ENCODE peak calls at places on chromosomes 13 and 19, in eight cellular contexts. One of them, this sample, is unnamed. For H4K20me1, the result is how much of the 10 kb centered on the place peaks cover.

GRCh38 chr19:19656451-19657396 is 6.8 kb downstream of the ATP13A1 start:
- DNase-seq in OCI-LY7: no peak
- DNase-seq in PC-3: no peak
- DNase-seq in hepatocyte: no peak
- DNase-seq in MM.1S: no peak
- DNase-seq in HCT116: no peak
- DNase-seq in neural progenitor cell: no peak
- DNase-seq in GM23338: no peak
- DNase-seq in this sample: no peak

GRCh38 chr19:56114711-56115110 is 6.4 kb downstream of the ZNF787 start:
- DNase-seq in OCI-LY7: no peak
- DNase-seq in PC-3: no peak
- DNase-seq in hepatocyte: no peak
- DNase-seq in MM.1S: no peak
- DNase-seq in HCT116: no peak
- DNase-seq in neural progenitor cell: no peak
- DNase-seq in GM23338: no peak
- DNase-seq in this sample: no peak

GRCh38 chr13:23674795-23675640 is 104.8 kb downstream of the TNFRSF19 start:
- DNase-seq in OCI-LY7: no peak
- DNase-seq in PC-3: peak
- DNase-seq in hepatocyte: peak
- DNase-seq in MM.1S: no peak
- DNase-seq in HCT116: no peak
- DNase-seq in neural progenitor cell: no peak
- DNase-seq in GM23338: no peak
- DNase-seq in this sample: peak

GRCh38 chr13:22451345-22451744 is 729.4 kb upstream of the SGCG start:
- DNase-seq in OCI-LY7: no peak
- DNase-seq in PC-3: no peak
- DNase-seq in hepatocyte: peak
- DNase-seq in MM.1S: no peak
- DNase-seq in HCT116: no peak
- DNase-seq in neural progenitor cell: peak
- DNase-seq in GM23338: peak
- DNase-seq in this sample: no peak

GRCh38 chr13:52158629-52159158 is 703 bp downstream of the NEK3 start:
- DNase-seq in OCI-LY7: no peak
- DNase-seq in PC-3: peak
- DNase-seq in hepatocyte: peak
- DNase-seq in MM.1S: no peak
- DNase-seq in HCT116: no peak
- DNase-seq in neural progenitor cell: no peak
- DNase-seq in GM23338: peak
- DNase-seq in this sample: peak

GRCh38 chr19:470701-471100 is 9.9 kb upstream of the SHC2 start:
- DNase-seq in OCI-LY7: no peak
- DNase-seq in PC-3: no peak
- DNase-seq in hepatocyte: no peak
- DNase-seq in MM.1S: no peak
- DNase-seq in HCT116: no peak
- DNase-seq in neural progenitor cell: no peak
- DNase-seq in GM23338: no peak
- DNase-seq in this sample: no peak

GRCh38 chr19:17762505-17763229 is 11.4 kb downstream of the FCHO1 start:
- DNase-seq in OCI-LY7: peak
- DNase-seq in PC-3: peak
- DNase-seq in hepatocyte: no peak
- DNase-seq in MM.1S: no peak
- DNase-seq in HCT116: no peak
- DNase-seq in neural progenitor cell: peak
- DNase-seq in GM23338: peak
- DNase-seq in this sample: peak

GRCh38 chr13:50608357-50608756 is 235.1 kb downstream of the DLEU7 start:
- DNase-seq in OCI-LY7: no peak
- DNase-seq in PC-3: no peak
- DNase-seq in hepatocyte: no peak
- DNase-seq in MM.1S: no peak
- DNase-seq in HCT116: no peak
- DNase-seq in neural progenitor cell: no peak
- DNase-seq in GM23338: no peak
- DNase-seq in this sample: no peak

GRCh38 chr13:80923907-80924306 is 583.0 kb upstream of the SPRY2 start:
- DNase-seq in OCI-LY7: no peak
- DNase-seq in PC-3: no peak
- DNase-seq in hepatocyte: no peak
- DNase-seq in MM.1S: no peak
- DNase-seq in HCT116: no peak
- DNase-seq in neural progenitor cell: peak
- DNase-seq in GM23338: peak
- DNase-seq in this sample: no peak

GRCh38 chr13:50810998-50811397 is 32.5 kb downstream of the DLEU7 start:
- DNase-seq in OCI-LY7: peak
- DNase-seq in PC-3: no peak
- DNase-seq in hepatocyte: no peak
- DNase-seq in MM.1S: peak
- DNase-seq in HCT116: no peak
- DNase-seq in neural progenitor cell: no peak
- DNase-seq in GM23338: no peak
- DNase-seq in this sample: no peak

GRCh38 chr19:920051-920857 is 3.1 kb downstream of the KISS1R start:
- DNase-seq in OCI-LY7: no peak
- DNase-seq in PC-3: peak
- DNase-seq in hepatocyte: peak
- DNase-seq in MM.1S: peak
- DNase-seq in HCT116: no peak
- DNase-seq in neural progenitor cell: peak
- DNase-seq in GM23338: peak
- DNase-seq in this sample: peak

GRCh38 chr19:13011653-13012389 is 16.5 kb downstream of the NFIX start:
- DNase-seq in OCI-LY7: no peak
- DNase-seq in PC-3: no peak
- DNase-seq in hepatocyte: no peak
- DNase-seq in MM.1S: no peak
- DNase-seq in HCT116: no peak
- DNase-seq in neural progenitor cell: no peak
- DNase-seq in GM23338: peak
- DNase-seq in this sample: peak

GRCh38 chr19:45597425-45598111 is 4.4 kb downstream of the GPR4 start:
- DNase-seq in OCI-LY7: no peak
- DNase-seq in PC-3: no peak
- DNase-seq in hepatocyte: no peak
- DNase-seq in MM.1S: no peak
- DNase-seq in HCT116: no peak
- DNase-seq in neural progenitor cell: no peak
- DNase-seq in GM23338: peak
- DNase-seq in this sample: no peak

GRCh38 chr13:51252954-51253531 is 30.8 kb downstream of the FAM124A start:
- DNase-seq in OCI-LY7: peak
- DNase-seq in PC-3: no peak
- DNase-seq in hepatocyte: no peak
- DNase-seq in MM.1S: peak
- DNase-seq in HCT116: no peak
- DNase-seq in neural progenitor cell: no peak
- DNase-seq in GM23338: no peak
- DNase-seq in this sample: no peak

GRCh38 chr13:19836472-19836871 is 27.0 kb downstream of the ZMYM5 start:
- DNase-seq in OCI-LY7: no peak
- DNase-seq in PC-3: peak
- DNase-seq in hepatocyte: no peak
- DNase-seq in MM.1S: no peak
- DNase-seq in HCT116: no peak
- DNase-seq in neural progenitor cell: no peak
- DNase-seq in GM23338: no peak
- DNase-seq in this sample: peak
- H3K4me3 ChIP-seq in OCI-LY7: no peak
- H3K4me3 ChIP-seq in PC-3: no peak
- H3K4me3 ChIP-seq in hepatocyte: no peak
- H3K4me3 ChIP-seq in MM.1S: no peak
- H3K4me3 ChIP-seq in HCT116: no peak
- H3K4me3 ChIP-seq in neural progenitor cell: no peak
- H3K4me3 ChIP-seq in GM23338: no peak
- H3K4me3 ChIP-seq in this sample: no peak

GRCh38 chr13:113630296-113630695 is 27.7 kb downstream of the ATP4B start:
- DNase-seq in OCI-LY7: no peak
- DNase-seq in PC-3: no peak
- DNase-seq in hepatocyte: no peak
- DNase-seq in MM.1S: no peak
- DNase-seq in HCT116: no peak
- DNase-seq in neural progenitor cell: no peak
- DNase-seq in GM23338: no peak
- DNase-seq in this sample: no peak
- H4K20me1 ChIP-seq in OCI-LY7: under half
- H4K20me1 ChIP-seq in PC-3: under half
- H4K20me1 ChIP-seq in hepatocyte: under half
- H4K20me1 ChIP-seq in MM.1S: under half
- H4K20me1 ChIP-seq in HCT116: under half
- H4K20me1 ChIP-seq in neural progenitor cell: under half
- H4K20me1 ChIP-seq in GM23338: under half
- H4K20me1 ChIP-seq in this sample: under half

GRCh38 chr13:38624822-38625221 is 62.1 kb upstream of the FREM2 start:
- DNase-seq in OCI-LY7: no peak
- DNase-seq in PC-3: no peak
- DNase-seq in hepatocyte: no peak
- DNase-seq in MM.1S: no peak
- DNase-seq in HCT116: no peak
- DNase-seq in neural progenitor cell: no peak
- DNase-seq in GM23338: peak
- DNase-seq in this sample: no peak
- TF ChIP-seq EZH2phosphoT487 in OCI-LY7: no peak
- TF ChIP-seq EZH2phosphoT487 in PC-3: no peak
- TF ChIP-seq EZH2phosphoT487 in hepatocyte: no peak
- TF ChIP-seq EZH2phosphoT487 in MM.1S: no peak
- TF ChIP-seq EZH2phosphoT487 in HCT116: no peak
- TF ChIP-seq EZH2phosphoT487 in neural progenitor cell: no peak
- TF ChIP-seq EZH2phosphoT487 in GM23338: no peak
- TF ChIP-seq EZH2phosphoT487 in this sample: no peak

GRCh38 chr19:15457701-15458484 is 6.5 kb downstream of the RASAL3 start:
- DNase-seq in OCI-LY7: no peak
- DNase-seq in PC-3: no peak
- DNase-seq in hepatocyte: no peak
- DNase-seq in MM.1S: no peak
- DNase-seq in HCT116: no peak
- DNase-seq in neural progenitor cell: no peak
- DNase-seq in GM23338: peak
- DNase-seq in this sample: no peak
- H3K4me3 ChIP-seq in OCI-LY7: no peak
- H3K4me3 ChIP-seq in PC-3: no peak
- H3K4me3 ChIP-seq in hepatocyte: no peak
- H3K4me3 ChIP-seq in MM.1S: no peak
- H3K4me3 ChIP-seq in HCT116: no peak
- H3K4me3 ChIP-seq in neural progenitor cell: peak
- H3K4me3 ChIP-seq in GM23338: peak
- H3K4me3 ChIP-seq in this sample: no peak

GRCh38 chr19:29961311-29961710 is 19.3 kb downstream of the URI1 start:
- DNase-seq in OCI-LY7: no peak
- DNase-seq in PC-3: no peak
- DNase-seq in hepatocyte: no peak
- DNase-seq in MM.1S: no peak
- DNase-seq in HCT116: no peak
- DNase-seq in neural progenitor cell: no peak
- DNase-seq in GM23338: no peak
- DNase-seq in this sample: no peak
- H4K20me1 ChIP-seq in OCI-LY7: under half
- H4K20me1 ChIP-seq in PC-3: under half
- H4K20me1 ChIP-seq in hepatocyte: half or more
- H4K20me1 ChIP-seq in MM.1S: under half
- H4K20me1 ChIP-seq in HCT116: under half
- H4K20me1 ChIP-seq in neural progenitor cell: under half
- H4K20me1 ChIP-seq in GM23338: under half
- H4K20me1 ChIP-seq in this sample: under half

GRCh38 chr19:4361152-4362037 is 18.0 kb downstream of the MPND start:
- DNase-seq in OCI-LY7: no peak
- DNase-seq in PC-3: no peak
- DNase-seq in hepatocyte: peak
- DNase-seq in MM.1S: no peak
- DNase-seq in HCT116: no peak
- DNase-seq in neural progenitor cell: peak
- DNase-seq in GM23338: peak
- DNase-seq in this sample: no peak
- TF ChIP-seq EZH2phosphoT487 in OCI-LY7: no peak
- TF ChIP-seq EZH2phosphoT487 in PC-3: no peak
- TF ChIP-seq EZH2phosphoT487 in hepatocyte: no peak
- TF ChIP-seq EZH2phosphoT487 in MM.1S: no peak
- TF ChIP-seq EZH2phosphoT487 in HCT116: no peak
- TF ChIP-seq EZH2phosphoT487 in neural progenitor cell: no peak
- TF ChIP-seq EZH2phosphoT487 in GM23338: no peak
- TF ChIP-seq EZH2phosphoT487 in this sample: no peak

GRCh38 chr19:31349160-31349881 is at the start of gene TSHZ3:
- DNase-seq in OCI-LY7: no peak
- DNase-seq in PC-3: peak
- DNase-seq in hepatocyte: peak
- DNase-seq in MM.1S: no peak
- DNase-seq in HCT116: no peak
- DNase-seq in neural progenitor cell: peak
- DNase-seq in GM23338: peak
- DNase-seq in this sample: peak
- H3K4me3 ChIP-seq in OCI-LY7: no peak
- H3K4me3 ChIP-seq in PC-3: peak
- H3K4me3 ChIP-seq in hepatocyte: peak
- H3K4me3 ChIP-seq in MM.1S: no peak
- H3K4me3 ChIP-seq in HCT116: no peak
- H3K4me3 ChIP-seq in neural progenitor cell: peak
- H3K4me3 ChIP-seq in GM23338: peak
- H3K4me3 ChIP-seq in this sample: peak

DNA sequence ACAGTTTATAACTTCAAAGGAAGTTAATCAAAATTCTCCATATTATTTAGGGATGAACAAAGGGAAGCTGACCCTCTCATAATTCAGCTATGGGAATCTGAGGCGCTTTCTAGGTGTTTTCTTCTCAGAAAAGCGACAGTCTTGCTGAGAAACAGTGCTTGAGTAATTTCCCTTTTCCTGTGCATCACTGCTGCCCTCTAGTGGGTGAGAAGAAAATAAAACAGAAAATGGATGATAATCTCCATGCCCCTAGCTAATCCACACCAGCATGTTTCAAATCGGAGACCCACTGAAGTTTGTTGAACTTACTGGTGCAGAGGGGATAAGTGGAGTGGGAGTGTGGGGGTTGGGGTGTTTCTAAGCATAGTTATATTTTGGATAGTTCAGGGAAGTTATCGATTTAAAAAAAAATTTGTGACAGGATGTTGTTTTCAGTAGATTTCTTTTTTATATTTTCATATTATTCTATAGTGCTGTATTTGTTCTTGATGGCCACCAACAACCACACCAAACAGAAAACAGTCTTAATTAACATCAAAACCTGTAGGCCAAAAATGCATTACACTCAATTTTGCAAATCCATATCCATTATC is 21.4 kb downstream of the LCP1 start:
- DNase-seq in OCI-LY7: peak
- DNase-seq in PC-3: peak
- DNase-seq in hepatocyte: peak
- DNase-seq in MM.1S: no peak
- DNase-seq in HCT116: peak
- DNase-seq in neural progenitor cell: peak
- DNase-seq in GM23338: peak
- DNase-seq in this sample: peak
- H4K20me1 ChIP-seq in OCI-LY7: under half
- H4K20me1 ChIP-seq in PC-3: under half
- H4K20me1 ChIP-seq in hepatocyte: under half
- H4K20me1 ChIP-seq in MM.1S: under half
- H4K20me1 ChIP-seq in HCT116: under half
- H4K20me1 ChIP-seq in neural progenitor cell: under half
- H4K20me1 ChIP-seq in GM23338: under half
- H4K20me1 ChIP-seq in this sample: under half

This sample was measured in GM23248.